ENCODE peak calls at places on chromosome 19, in six cellular contexts. K is neural crest cell, C is fibroblast of the aortic adventitia, H is uterus, N is heart right ventricle, B is right lobe of liver. R is an unnamed sample.

GRCh38 chr19:32224371-32225244 is 120.8 kb upstream of the ZNF507 start:
- DNase-seq in K (peak), C (peak), H (peak), N (peak), B (peak), R (peak)

GRCh38 chr19:51127755-51128154 is 3.0 kb downstream of the SIGLEC9 start:
- DNase-seq in K (no peak), C (peak), H (no peak), N (no peak), B (no peak), R (no peak)

GRCh38 chr19:16581971-16582343 is 9.7 kb upstream of the SLC35E1 start:
- DNase-seq in K (no peak), C (peak), H (no peak), N (no peak), B (no peak), R (no peak)

GRCh38 chr19:55717251-55717650 is 21.0 kb downstream of the NLRP9 start:
- DNase-seq in K (no peak), C (no peak), H (no peak), N (no peak), B (no peak), R (no peak)

GRCh38 chr19:32748497-32748896 is 28.9 kb downstream of the TDRD12 start:
- DNase-seq in K (no peak), C (no peak), H (no peak), N (no peak), B (no peak), R (no peak)

GRCh38 chr19:38666662-38667448 is 19.4 kb downstream of the ACTN4 start:
- DNase-seq in K (no peak), C (peak), H (no peak), N (no peak), B (no peak), R (no peak)

GRCh38 chr19:50705422-50706019 is 14.1 kb downstream of the SHANK1 start:
- DNase-seq in K (peak), C (peak), H (no peak), N (no peak), B (no peak), R (peak)

GRCh38 chr19:5534787-5535586 is 32.8 kb downstream of the TINCR start:
- DNase-seq in K (peak), C (peak), H (no peak), N (no peak), B (no peak), R (no peak)

GRCh38 chr19:33390120-33390907 is 16.8 kb downstream of the CEBPG start:
- DNase-seq in K (no peak), C (peak), H (peak), N (peak), B (no peak), R (no peak)

GRCh38 chr19:52110780-52111179 is 15.2 kb upstream of the ZNF841 start:
- DNase-seq in K (no peak), C (no peak), H (no peak), N (no peak), B (no peak), R (no peak)

GRCh38 chr19:1882089-1882785 is 3.1 kb downstream of the ABHD17A start:
- DNase-seq in K (no peak), C (no peak), H (no peak), N (no peak), B (no peak), R (no peak)

GRCh38 chr19:48772503-48772953 is 17.2 kb downstream of the FGF21 start:
- DNase-seq in K (no peak), C (peak), H (no peak), N (no peak), B (peak), R (no peak)

GRCh38 chr19:52659013-52659412 is 20.9 kb upstream of the ZNF83 start:
- DNase-seq in K (no peak), C (no peak), H (no peak), N (no peak), B (no peak), R (no peak)

GRCh38 chr19:18644144-18645034 is 7.6 kb downstream of the KLHL26 start:
- DNase-seq in K (no peak), C (no peak), H (no peak), N (no peak), B (no peak), R (no peak)

GRCh38 chr19:23482829-23483228 is 87.6 kb upstream of the ZNF91 start:
- DNase-seq in K (no peak), C (no peak), H (no peak), N (no peak), B (no peak), R (no peak)

GRCh38 chr19:49588370-49589122 is 2.4 kb upstream of the PRR12 start:
- DNase-seq in K (no peak), C (no peak), H (no peak), N (no peak), B (no peak), R (no peak)

GRCh38 chr19:48819366-48819816 is 8.6 kb upstream of the BCAT2 start:
- DNase-seq in K (no peak), C (peak), H (peak), N (peak), B (peak), R (peak)

GRCh38 chr19:17520865-17521264 is 9.4 kb downstream of the PGLS start:
- DNase-seq in K (no peak), C (no peak), H (no peak), N (no peak), B (no peak), R (no peak)

GRCh38 chr19:35851213-35852028 is 883 bp downstream of the NPHS1 start:
- DNase-seq in K (peak), C (no peak), H (no peak), N (no peak), B (no peak), R (no peak)

GRCh38 chr19:41708481-41708880 is at the start of gene CEACAM5:
- DNase-seq in K (no peak), C (no peak), H (no peak), N (no peak), B (no peak), R (no peak)

GRCh38 chr19:53182202-53182601 is 11.0 kb downstream of the ZNF665 start:
- DNase-seq in K (no peak), C (no peak), H (no peak), N (no peak), B (no peak), R (no peak)

GRCh38 chr19:49213791-49214190 is 56.2 kb downstream of the TRPM4 start:
- DNase-seq in K (no peak), C (no peak), H (no peak), N (no peak), B (peak), R (no peak)

GRCh38 chr19:47573076-47574026 is at the start of gene ZNF541:
- DNase-seq in K (no peak), C (peak), H (peak), N (peak), B (peak), R (peak)

GRCh38 chr19:18150776-18151624 is 2.0 kb upstream of the PIK3R2 start:
- DNase-seq in K (no peak), C (no peak), H (no peak), N (no peak), B (no peak), R (no peak)

DNA sequence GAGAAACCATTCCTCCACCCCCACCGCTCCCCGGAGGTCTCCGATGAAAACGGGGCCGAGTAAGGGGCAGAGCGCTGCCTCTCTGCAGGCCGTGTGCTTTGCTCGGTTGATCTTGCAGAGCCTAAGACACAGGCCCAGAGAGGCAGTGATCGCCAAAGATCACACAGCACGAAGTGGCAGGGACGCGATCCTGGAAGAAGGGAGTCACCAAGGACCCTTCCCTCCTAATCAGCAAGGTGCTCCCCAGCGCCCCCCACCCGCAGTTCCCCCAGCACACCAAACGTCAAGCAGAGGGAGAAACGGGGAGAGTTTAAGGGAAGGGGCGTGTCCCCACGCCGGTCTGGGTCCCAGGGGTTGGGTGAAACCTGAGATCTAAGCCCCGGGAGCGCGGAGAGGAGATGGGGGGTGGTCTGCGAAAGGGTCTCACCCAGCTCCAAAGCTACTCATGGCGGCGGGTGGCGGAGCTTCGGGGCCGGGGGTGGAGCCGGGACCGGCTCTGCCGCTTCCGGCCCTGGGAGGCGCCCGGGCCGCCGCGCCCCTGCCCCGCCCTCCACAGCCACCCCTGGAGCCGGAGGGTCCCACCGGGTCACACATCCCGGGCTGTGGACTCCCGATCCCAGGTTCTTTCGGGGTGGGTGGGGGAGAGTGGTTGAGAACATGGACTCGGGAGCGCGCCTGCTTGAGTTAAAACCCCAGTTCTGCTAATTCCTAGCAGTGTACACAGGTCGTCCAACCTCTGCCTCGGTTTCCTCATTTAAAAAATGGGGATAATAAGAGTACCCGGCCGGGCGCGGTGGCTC is at the start of gene EML2:
- DNase-seq in K (peak), C (no peak), H (no peak), N (peak), B (peak), R (peak)
- TF ChIP-seq CTCF in K (no peak), C (peak), H (no peak), N (no peak), B (peak), R (peak)

GRCh38 chr19:40224342-40225148 is 1.9 kb downstream of the CCNP start:
- DNase-seq in K (no peak), C (no peak), H (no peak), N (no peak), B (no peak), R (peak)
- TF ChIP-seq CTCF in K (no peak), C (no peak), H (no peak), N (no peak), B (no peak), R (no peak)

GRCh38 chr19:54411033-54411432 is 4.2 kb upstream of the TTYH1 start:
- DNase-seq in K (no peak), C (no peak), H (no peak), N (no peak), B (no peak), R (no peak)
- TF ChIP-seq CTCF in K (no peak), C (no peak), H (no peak), N (no peak), B (no peak), R (no peak)

GRCh38 chr19:2952953-2953481 is 8.2 kb upstream of the ZNF77 start:
- DNase-seq in K (no peak), C (peak), H (no peak), N (no peak), B (peak), R (peak)
- TF ChIP-seq CTCF in K (no peak), C (peak), H (no peak), N (no peak), B (no peak), R (no peak)

DNA sequence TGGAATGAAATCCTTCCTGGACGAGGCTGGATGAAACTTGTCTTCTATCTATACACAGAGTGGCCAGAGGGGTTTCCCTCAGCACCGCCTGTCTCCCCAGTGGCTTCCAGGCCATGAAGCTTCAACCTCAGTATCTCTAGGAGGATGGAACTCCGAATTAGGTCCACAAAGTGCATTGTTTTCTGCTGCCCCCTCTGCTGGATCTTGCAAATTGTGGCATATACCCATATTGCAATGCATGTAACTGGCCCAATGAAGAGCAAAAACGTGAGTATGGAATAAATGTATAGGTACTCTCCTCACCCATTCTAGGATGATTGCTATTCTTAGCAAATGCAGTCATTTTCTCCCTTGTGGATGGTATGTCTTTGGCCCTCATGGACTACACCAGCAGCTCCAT is 14.7 kb upstream of the LILRB4 start:
- DNase-seq in K (no peak), C (no peak), H (no peak), N (no peak), B (no peak), R (no peak)
- TF ChIP-seq CTCF in K (no peak), C (no peak), H (no peak), N (no peak), B (no peak), R (no peak)

DNA sequence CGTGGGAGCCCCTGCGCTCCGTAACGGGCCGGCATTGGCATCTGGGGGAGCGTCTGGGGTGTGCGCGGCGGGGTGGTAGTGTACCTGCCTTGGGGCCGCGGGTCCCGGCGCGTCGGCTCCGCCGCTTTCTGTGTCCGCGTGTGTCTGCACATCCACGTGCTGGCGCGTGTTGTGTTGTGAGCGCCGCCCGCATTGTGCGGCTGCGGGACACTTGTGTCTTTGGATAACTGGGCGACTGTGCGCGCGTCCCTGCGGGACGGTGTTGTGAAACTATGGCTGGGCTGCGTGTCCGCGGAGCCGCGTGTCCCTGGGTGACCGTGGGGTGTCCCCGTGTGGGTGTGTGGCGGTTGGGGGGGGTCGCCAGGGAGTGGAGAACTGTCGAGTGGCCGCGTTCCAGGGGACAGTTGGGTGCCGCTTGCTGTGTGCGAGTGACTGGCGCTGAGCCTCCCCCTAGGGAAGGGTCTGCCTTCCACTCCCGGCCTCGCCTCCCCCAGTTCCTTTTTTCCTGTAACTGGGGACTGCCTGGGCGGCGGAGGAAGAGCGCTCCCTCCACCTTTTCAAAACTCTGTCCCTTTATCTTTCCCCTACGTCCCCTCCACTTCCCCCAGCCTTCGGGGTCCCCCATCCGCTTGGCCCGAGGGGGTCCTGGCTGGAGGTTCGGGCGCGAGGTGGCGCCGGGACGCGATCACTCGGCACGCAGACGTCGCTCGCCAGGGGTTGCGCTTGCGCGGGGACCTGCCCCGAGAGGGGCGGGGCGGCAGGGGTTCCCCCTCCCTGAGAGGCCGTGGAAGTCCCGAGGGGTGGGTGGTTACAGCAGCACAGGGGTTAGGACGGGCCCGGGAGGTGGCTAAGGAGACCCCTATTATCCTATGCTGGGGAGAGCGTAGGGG is 5.6 kb upstream of the NFIC start:
- DNase-seq in K (no peak), C (no peak), H (peak), N (peak), B (peak), R (no peak)
- TF ChIP-seq CTCF in K (no peak), C (no peak), H (peak), N (no peak), B (peak), R (no peak)

GRCh38 chr19:46017095-46017429 is 5.8 kb downstream of the PGLYRP1 start:
- DNase-seq in K (no peak), C (no peak), H (no peak), N (no peak), B (no peak), R (no peak)
- TF ChIP-seq CTCF in K (peak), C (no peak), H (no peak), N (no peak), B (no peak), R (peak)